ENCODE peak calls at places on chromosomes 5 and 9, in nine cellular contexts. One of them, this sample, is unnamed.

GRCh38 chr5:73796164-73797141 is 170.5 kb downstream of the ARHGEF28 start:
- DNase-seq in AG04450: peak
- DNase-seq in heart left ventricle: peak
- DNase-seq in endodermal cell: peak
- DNase-seq in choroid plexus epithelial cell: peak
- DNase-seq in IMR-90: peak
- DNase-seq in cardiac fibroblast: peak
- DNase-seq in GM13977: no peak
- DNase-seq in lung: no peak
- DNase-seq in this sample: peak

GRCh38 chr9:36486454-36486932 is 86.2 kb upstream of the MELK start:
- DNase-seq in GM13977: no peak
- DNase-seq in IMR-90: peak
- DNase-seq in cardiac fibroblast: peak
- DNase-seq in choroid plexus epithelial cell: no peak
- DNase-seq in endodermal cell: no peak
- DNase-seq in lung: no peak
- DNase-seq in heart left ventricle: peak
- DNase-seq in AG04450: no peak
- DNase-seq in this sample: no peak

GRCh38 chr5:7850533-7851239 is at the start of gene CFAP90:
- DNase-seq in GM13977: no peak
- DNase-seq in heart left ventricle: peak
- DNase-seq in IMR-90: peak
- DNase-seq in lung: no peak
- DNase-seq in endodermal cell: peak
- DNase-seq in AG04450: no peak
- DNase-seq in choroid plexus epithelial cell: peak
- DNase-seq in cardiac fibroblast: peak
- DNase-seq in this sample: no peak

GRCh38 chr5:90015584-90016018 is 394.0 kb downstream of the CETN3 start:
- DNase-seq in IMR-90: peak
- DNase-seq in AG04450: no peak
- DNase-seq in cardiac fibroblast: peak
- DNase-seq in endodermal cell: peak
- DNase-seq in choroid plexus epithelial cell: peak
- DNase-seq in GM13977: peak
- DNase-seq in lung: no peak
- DNase-seq in heart left ventricle: no peak
- DNase-seq in this sample: no peak

GRCh38 chr5:101080485-101081240 is 177.6 kb upstream of the ST8SIA4 start:
- DNase-seq in AG04450: no peak
- DNase-seq in cardiac fibroblast: peak
- DNase-seq in IMR-90: no peak
- DNase-seq in endodermal cell: no peak
- DNase-seq in lung: no peak
- DNase-seq in GM13977: no peak
- DNase-seq in heart left ventricle: no peak
- DNase-seq in choroid plexus epithelial cell: peak
- DNase-seq in this sample: no peak

GRCh38 chr5:44294492-44294891 is 94.7 kb downstream of the FGF10 start:
- DNase-seq in endodermal cell: no peak
- DNase-seq in choroid plexus epithelial cell: peak
- DNase-seq in IMR-90: no peak
- DNase-seq in GM13977: no peak
- DNase-seq in lung: no peak
- DNase-seq in AG04450: no peak
- DNase-seq in heart left ventricle: peak
- DNase-seq in cardiac fibroblast: no peak
- DNase-seq in this sample: no peak

GRCh38 chr5:15290953-15291352 is 209.0 kb upstream of the FBXL7 start:
- DNase-seq in choroid plexus epithelial cell: peak
- DNase-seq in AG04450: no peak
- DNase-seq in GM13977: no peak
- DNase-seq in lung: no peak
- DNase-seq in IMR-90: no peak
- DNase-seq in cardiac fibroblast: no peak
- DNase-seq in heart left ventricle: no peak
- DNase-seq in endodermal cell: no peak
- DNase-seq in this sample: no peak

GRCh38 chr9:110076894-110077725 is 130.8 kb downstream of the C9orf152 start:
- DNase-seq in IMR-90: peak
- DNase-seq in heart left ventricle: no peak
- DNase-seq in choroid plexus epithelial cell: peak
- DNase-seq in endodermal cell: no peak
- DNase-seq in lung: no peak
- DNase-seq in GM13977: no peak
- DNase-seq in AG04450: no peak
- DNase-seq in cardiac fibroblast: peak
- DNase-seq in this sample: no peak

GRCh38 chr5:26572486-26572885 is 465.9 kb downstream of the CDH9 start:
- DNase-seq in lung: no peak
- DNase-seq in heart left ventricle: no peak
- DNase-seq in IMR-90: no peak
- DNase-seq in GM13977: no peak
- DNase-seq in AG04450: no peak
- DNase-seq in endodermal cell: no peak
- DNase-seq in cardiac fibroblast: no peak
- DNase-seq in choroid plexus epithelial cell: no peak
- DNase-seq in this sample: no peak

GRCh38 chr5:5615569-5615968 is 193.1 kb downstream of the ICE1 start:
- DNase-seq in GM13977: no peak
- DNase-seq in endodermal cell: no peak
- DNase-seq in lung: no peak
- DNase-seq in heart left ventricle: no peak
- DNase-seq in cardiac fibroblast: no peak
- DNase-seq in AG04450: no peak
- DNase-seq in IMR-90: no peak
- DNase-seq in choroid plexus epithelial cell: no peak
- DNase-seq in this sample: no peak

DNA sequence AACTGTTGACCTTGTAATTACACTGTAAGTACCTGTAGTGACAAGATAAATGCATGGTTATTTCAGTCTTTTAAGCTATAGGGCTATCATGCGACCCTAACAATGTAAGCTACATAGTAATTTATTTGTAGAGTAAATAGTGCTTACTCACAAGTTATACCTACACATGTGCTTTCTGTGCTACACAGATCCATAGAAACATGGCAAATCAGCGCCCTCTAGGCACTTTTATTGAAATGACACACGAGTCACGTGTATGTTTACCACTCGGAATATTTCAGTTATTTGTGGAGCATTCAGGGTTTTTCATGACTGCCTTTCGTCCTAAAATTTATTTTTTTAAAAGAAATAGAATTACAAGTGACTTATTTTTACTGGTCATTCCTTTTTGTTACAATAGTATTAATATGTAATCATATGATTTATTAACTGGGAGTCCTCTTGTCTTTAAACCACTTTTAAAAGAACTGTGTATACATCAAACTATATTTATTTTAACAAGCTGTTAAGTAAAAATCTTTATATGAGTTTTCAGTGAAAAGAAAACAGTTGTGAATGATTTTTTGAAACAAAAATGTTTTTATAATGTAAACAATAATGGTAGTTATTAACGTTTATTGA is 1242.3 kb upstream of the WWC1 start:
- DNase-seq in IMR-90: no peak
- DNase-seq in cardiac fibroblast: peak
- DNase-seq in endodermal cell: peak
- DNase-seq in AG04450: no peak
- DNase-seq in heart left ventricle: peak
- DNase-seq in lung: no peak
- DNase-seq in GM13977: peak
- DNase-seq in choroid plexus epithelial cell: peak
- DNase-seq in this sample: no peak
- TF ChIP-seq CTCF in IMR-90: peak
- TF ChIP-seq CTCF in cardiac fibroblast: no peak
- TF ChIP-seq CTCF in endodermal cell: peak
- TF ChIP-seq CTCF in AG04450: peak
- TF ChIP-seq CTCF in heart left ventricle: peak
- TF ChIP-seq CTCF in lung: peak
- TF ChIP-seq CTCF in GM13977: peak
- TF ChIP-seq CTCF in choroid plexus epithelial cell: peak
- TF ChIP-seq CTCF in this sample: no peak

GRCh38 chr5:28430565-28431178 is 1392.3 kb upstream of the CDH9 start:
- DNase-seq in lung: no peak
- DNase-seq in AG04450: no peak
- DNase-seq in IMR-90: no peak
- DNase-seq in GM13977: no peak
- DNase-seq in endodermal cell: no peak
- DNase-seq in choroid plexus epithelial cell: no peak
- DNase-seq in heart left ventricle: no peak
- DNase-seq in cardiac fibroblast: no peak
- DNase-seq in this sample: no peak
- TF ChIP-seq CTCF in lung: no peak
- TF ChIP-seq CTCF in AG04450: no peak
- TF ChIP-seq CTCF in IMR-90: no peak
- TF ChIP-seq CTCF in GM13977: no peak
- TF ChIP-seq CTCF in endodermal cell: no peak
- TF ChIP-seq CTCF in choroid plexus epithelial cell: no peak
- TF ChIP-seq CTCF in heart left ventricle: no peak
- TF ChIP-seq CTCF in cardiac fibroblast: no peak
- TF ChIP-seq CTCF in this sample: no peak

GRCh38 chr5:143113461-143113860 is 290.0 kb downstream of the NR3C1 start:
- DNase-seq in AG04450: no peak
- DNase-seq in cardiac fibroblast: no peak
- DNase-seq in choroid plexus epithelial cell: no peak
- DNase-seq in GM13977: no peak
- DNase-seq in lung: no peak
- DNase-seq in heart left ventricle: no peak
- DNase-seq in IMR-90: no peak
- DNase-seq in endodermal cell: no peak
- DNase-seq in this sample: no peak

GRCh38 chr5:143117821-143118220 is 285.7 kb downstream of the NR3C1 start:
- DNase-seq in lung: no peak
- DNase-seq in endodermal cell: no peak
- DNase-seq in heart left ventricle: no peak
- DNase-seq in IMR-90: no peak
- DNase-seq in cardiac fibroblast: no peak
- DNase-seq in choroid plexus epithelial cell: no peak
- DNase-seq in GM13977: no peak
- DNase-seq in AG04450: no peak
- DNase-seq in this sample: no peak

GRCh38 chr5:143116817-143117216 is 286.7 kb downstream of the NR3C1 start:
- DNase-seq in endodermal cell: no peak
- DNase-seq in heart left ventricle: no peak
- DNase-seq in GM13977: no peak
- DNase-seq in IMR-90: no peak
- DNase-seq in AG04450: no peak
- DNase-seq in choroid plexus epithelial cell: no peak
- DNase-seq in cardiac fibroblast: no peak
- DNase-seq in lung: no peak
- DNase-seq in this sample: no peak

GRCh38 chr5:143114481-143114880 is 289.0 kb downstream of the NR3C1 start:
- DNase-seq in GM13977: no peak
- DNase-seq in cardiac fibroblast: no peak
- DNase-seq in heart left ventricle: no peak
- DNase-seq in AG04450: no peak
- DNase-seq in IMR-90: no peak
- DNase-seq in choroid plexus epithelial cell: no peak
- DNase-seq in endodermal cell: no peak
- DNase-seq in lung: no peak
- DNase-seq in this sample: no peak

GRCh38 chr5:143115381-143115780 is 288.1 kb downstream of the NR3C1 start:
- DNase-seq in GM13977: no peak
- DNase-seq in cardiac fibroblast: no peak
- DNase-seq in endodermal cell: no peak
- DNase-seq in heart left ventricle: no peak
- DNase-seq in lung: no peak
- DNase-seq in AG04450: no peak
- DNase-seq in choroid plexus epithelial cell: no peak
- DNase-seq in IMR-90: no peak
- DNase-seq in this sample: no peak
- TF ChIP-seq CTCF in GM13977: no peak
- TF ChIP-seq CTCF in cardiac fibroblast: no peak
- TF ChIP-seq CTCF in endodermal cell: peak
- TF ChIP-seq CTCF in heart left ventricle: no peak
- TF ChIP-seq CTCF in lung: no peak
- TF ChIP-seq CTCF in AG04450: no peak
- TF ChIP-seq CTCF in choroid plexus epithelial cell: no peak
- TF ChIP-seq CTCF in IMR-90: no peak
- TF ChIP-seq CTCF in this sample: no peak

DNA sequence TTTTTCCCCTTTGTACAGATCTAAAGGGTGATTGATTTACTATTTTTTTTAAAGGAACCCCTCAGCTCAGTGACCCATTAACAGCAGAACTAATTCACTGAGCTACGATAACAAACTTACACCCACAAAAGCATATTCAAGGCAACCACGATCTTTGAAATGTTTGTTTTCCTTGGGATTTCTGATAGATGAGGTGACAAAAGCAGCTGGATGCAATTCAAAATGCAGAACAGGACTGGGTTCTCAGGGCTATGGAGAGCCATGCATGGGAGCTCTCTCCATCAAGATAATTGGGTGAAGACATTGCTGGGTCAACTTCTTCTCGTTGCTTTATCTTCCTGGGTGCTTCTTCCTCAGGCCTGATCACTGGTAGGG is 60.1 kb downstream of the PAPPA start:
- DNase-seq in IMR-90: no peak
- DNase-seq in cardiac fibroblast: no peak
- DNase-seq in heart left ventricle: no peak
- DNase-seq in AG04450: no peak
- DNase-seq in choroid plexus epithelial cell: no peak
- DNase-seq in lung: no peak
- DNase-seq in GM13977: no peak
- DNase-seq in endodermal cell: no peak
- DNase-seq in this sample: no peak
- TF ChIP-seq CTCF in IMR-90: no peak
- TF ChIP-seq CTCF in cardiac fibroblast: no peak
- TF ChIP-seq CTCF in heart left ventricle: no peak
- TF ChIP-seq CTCF in AG04450: no peak
- TF ChIP-seq CTCF in choroid plexus epithelial cell: no peak
- TF ChIP-seq CTCF in lung: no peak
- TF ChIP-seq CTCF in GM13977: no peak
- TF ChIP-seq CTCF in endodermal cell: no peak
- TF ChIP-seq CTCF in this sample: no peak

DNA sequence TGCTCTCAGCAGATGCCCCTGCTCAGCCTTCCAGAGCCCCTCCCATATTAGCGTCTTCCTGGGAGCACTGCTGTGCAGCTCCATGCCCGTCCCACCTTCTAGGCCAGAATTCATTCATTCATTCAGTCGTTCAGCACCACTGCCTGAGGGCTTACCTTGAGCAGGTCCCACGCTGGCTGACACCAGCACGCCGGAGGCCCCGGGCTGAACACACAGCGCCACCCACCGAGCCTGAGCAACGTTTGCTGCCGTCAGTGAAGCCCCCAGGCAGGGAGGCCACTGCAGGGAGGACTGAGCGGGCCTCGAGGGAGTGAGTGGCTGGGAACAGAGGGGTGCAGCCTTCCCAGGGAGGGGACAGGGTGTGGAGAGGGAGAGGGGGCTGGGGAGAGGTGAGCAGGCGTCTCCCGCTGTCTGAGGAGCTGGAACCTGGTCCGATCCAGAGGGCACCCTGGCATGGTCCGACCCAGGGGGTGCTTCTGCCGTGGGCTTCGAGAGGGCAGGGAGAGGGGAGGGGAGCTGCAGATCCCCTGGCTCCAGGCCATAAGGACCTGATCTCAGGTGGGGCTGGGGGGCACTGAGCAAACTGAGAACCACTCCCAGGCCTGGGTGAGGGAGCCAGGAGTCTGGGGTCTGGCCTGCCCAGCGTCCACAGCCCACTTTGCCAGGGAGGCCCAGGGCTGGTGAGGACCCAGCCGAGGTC is 98.9 kb upstream of the RAPGEF1 start:
- DNase-seq in lung: no peak
- DNase-seq in AG04450: no peak
- DNase-seq in IMR-90: no peak
- DNase-seq in GM13977: no peak
- DNase-seq in heart left ventricle: no peak
- DNase-seq in endodermal cell: peak
- DNase-seq in choroid plexus epithelial cell: no peak
- DNase-seq in cardiac fibroblast: no peak
- DNase-seq in this sample: no peak
- TF ChIP-seq CTCF in lung: no peak
- TF ChIP-seq CTCF in AG04450: no peak
- TF ChIP-seq CTCF in IMR-90: no peak
- TF ChIP-seq CTCF in GM13977: no peak
- TF ChIP-seq CTCF in heart left ventricle: no peak
- TF ChIP-seq CTCF in endodermal cell: peak
- TF ChIP-seq CTCF in choroid plexus epithelial cell: no peak
- TF ChIP-seq CTCF in cardiac fibroblast: no peak
- TF ChIP-seq CTCF in this sample: no peak

This sample was measured in AG09319.